ENCODE peak calls at places on chromosomes 6 and 20, in nine cellular contexts. T, N, X, K, P, E, I, S and C are unnamed samples.

GRCh38 chr20:38730167-38730988 is 6.1 kb downstream of the SLC32A1 start:
- DNase-seq in T (no peak), N (no peak), X (peak; percentile 25), K (no peak), P (no peak), E (no peak), I (peak; percentile 28), S (no peak), C (no peak)

GRCh38 chr6:4931530-4932505 is 72.0 kb downstream of the RPP40 start:
- DNase-seq in T (no peak), N (no peak), X (peak; percentile 73), K (no peak), P (no peak), E (no peak), I (peak; percentile 78), S (no peak), C (no peak)

GRCh38 chr20:62942456-62942855 is 4.5 kb downstream of the GID8 start:
- DNase-seq in T (no peak), N (no peak), X (no peak), K (no peak), P (no peak), E (no peak), I (no peak), S (no peak), C (no peak)

GRCh38 chr6:45483501-45483900 is 105.8 kb upstream of the SUPT3H start:
- DNase-seq in T (no peak), N (no peak), X (no peak), K (no peak), P (no peak), E (no peak), I (no peak), S (no peak), C (no peak)

GRCh38 chr6:138250513-138251247 is 32.4 kb upstream of the PBOV1 start:
- DNase-seq in T (peak; percentile 85), N (no peak), X (no peak), K (no peak), P (peak; percentile 59), E (peak; percentile 77), I (no peak), S (no peak), C (peak; percentile 22)

GRCh38 chr6:53761036-53761435 is 33.8 kb upstream of the LRRC1 start:
- DNase-seq in T (no peak), N (no peak), X (no peak), K (no peak), P (no peak), E (no peak), I (no peak), S (no peak), C (no peak)

GRCh38 chr20:33575302-33575701 is 85.4 kb downstream of the CBFA2T2 start:
- DNase-seq in T (no peak), N (no peak), X (no peak), K (no peak), P (no peak), E (no peak), I (no peak), S (no peak), C (no peak)

GRCh38 chr6:31493875-31494694 is 3.9 kb upstream of the MICB start:
- DNase-seq in T (peak; percentile 87), N (peak; percentile 82), X (peak; percentile 89), K (no peak), P (peak; percentile 77), E (peak; percentile 73), I (peak; percentile 93), S (peak; percentile 90), C (peak; percentile 93)

GRCh38 chr6:142671791-142672190 is 273.2 kb downstream of the HIVEP2 start:
- DNase-seq in T (no peak), N (no peak), X (no peak), K (no peak), P (no peak), E (no peak), I (no peak), S (no peak), C (no peak)

GRCh38 chr6:19465240-19465639 is 371.9 kb upstream of the ID4 start:
- DNase-seq in T (no peak), N (no peak), X (no peak), K (no peak), P (no peak), E (no peak), I (no peak), S (no peak), C (no peak)

GRCh38 chr6:136607204-136607931 is 57.1 kb upstream of the MAP7 start:
- DNase-seq in T (no peak), N (no peak), X (no peak), K (no peak), P (no peak), E (peak; percentile 31), I (no peak), S (no peak), C (no peak)

GRCh38 chr6:162119349-162119748 is 608.2 kb downstream of the PRKN start:
- DNase-seq in T (no peak), N (peak; percentile 59), X (peak; percentile 10), K (no peak), P (no peak), E (no peak), I (peak; percentile 8), S (no peak), C (no peak)

GRCh38 chr20:1995531-1996310 is 1.9 kb upstream of the PDYN start:
- DNase-seq in T (no peak), N (no peak), X (no peak), K (no peak), P (no peak), E (no peak), I (no peak), S (no peak), C (no peak)

GRCh38 chr20:63083831-63084562 is 77.2 kb upstream of the BHLHE23 start:
- DNase-seq in T (no peak), N (no peak), X (no peak), K (no peak), P (no peak), E (no peak), I (no peak), S (peak; percentile 70), C (no peak)

GRCh38 chr6:155248021-155249001 is 15.5 kb upstream of the CLDN20 start:
- DNase-seq in T (peak; percentile 42), N (peak; percentile 29), X (peak; percentile 42), K (no peak), P (no peak), E (peak; percentile 59), I (peak; percentile 83), S (no peak), C (peak; percentile 87)

GRCh38 chr6:140858381-140858971 is 1274.2 kb upstream of the GJE1 start:
- DNase-seq in T (no peak), N (no peak), X (no peak), K (no peak), P (no peak), E (no peak), I (no peak), S (no peak), C (no peak)

GRCh38 chr6:131250121-131250520 is 114.9 kb downstream of the AKAP7 start:
- DNase-seq in T (peak; percentile 58), N (peak; percentile 41), X (peak; percentile 78), K (no peak), P (no peak), E (peak; percentile 60), I (peak; percentile 77), S (peak; percentile 79), C (peak; percentile 72)

GRCh38 chr6:35146453-35146852 is 5.3 kb upstream of the TCP11 start:
- DNase-seq in T (peak; percentile 73), N (peak; percentile 30), X (peak; percentile 61), K (no peak), P (no peak), E (peak; percentile 46), I (peak; percentile 71), S (no peak), C (no peak)

GRCh38 chr20:58039569-58040092 is 188.8 kb downstream of the ANKRD60 start:
- DNase-seq in T (no peak), N (no peak), X (no peak), K (no peak), P (no peak), E (no peak), I (no peak), S (peak; percentile 77), C (peak; percentile 50)

GRCh38 chr20:3744037-3744436 is 11.6 kb downstream of the HSPA12B start:
- DNase-seq in T (no peak), N (no peak), X (no peak), K (no peak), P (no peak), E (no peak), I (no peak), S (no peak), C (no peak)

GRCh38 chr6:48542191-48542590 is 431.2 kb upstream of the PTCHD4 start:
- DNase-seq in T (no peak), N (no peak), X (no peak), K (no peak), P (no peak), E (no peak), I (no peak), S (no peak), C (no peak)

GRCh38 chr6:20919677-20920385 is 385.6 kb downstream of the CDKAL1 start:
- DNase-seq in T (no peak), N (no peak), X (no peak), K (no peak), P (no peak), E (no peak), I (no peak), S (no peak), C (no peak)

GRCh38 chr20:41329435-41330342 is 10.9 kb upstream of the LPIN3 start:
- DNase-seq in T (peak; percentile 42), N (peak; percentile 40), X (peak; percentile 64), K (no peak), P (no peak), E (peak; percentile 33), I (no peak), S (no peak), C (peak; percentile 81)
- TF ChIP-seq POLR2AphosphoS5 in T (peak; percentile 90), N (no peak), X (peak; percentile 55), K (no peak), P (peak; percentile 85), E (peak; percentile 85), I (no peak), S (peak; percentile 73), C (peak; percentile 83)

DNA sequence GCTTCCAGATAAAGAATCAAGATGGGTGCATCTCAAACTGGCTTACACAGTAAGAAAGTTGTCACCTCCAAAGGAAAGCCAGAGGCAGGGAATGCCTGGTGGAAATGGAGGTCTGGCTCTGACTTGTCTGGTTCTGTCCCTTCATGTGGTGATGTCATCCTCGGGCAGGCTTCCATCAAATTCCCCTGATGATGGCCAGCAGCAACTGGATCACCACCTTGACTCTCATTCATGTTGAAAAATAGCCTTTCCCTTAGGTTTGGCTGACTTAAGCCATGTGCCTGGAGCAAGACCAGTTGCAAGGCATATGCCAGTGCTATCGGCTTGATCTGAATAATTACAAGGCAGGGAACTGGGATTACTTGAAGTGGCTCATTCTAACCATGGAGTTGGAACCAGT is 28.8 kb downstream of the IMPG1 start:
- DNase-seq in T (no peak), N (no peak), X (no peak), K (no peak), P (no peak), E (no peak), I (no peak), S (no peak), C (no peak)
- TF ChIP-seq POLR2AphosphoS5 in T (no peak), N (no peak), X (no peak), K (no peak), P (no peak), E (no peak), I (no peak), S (no peak), C (no peak)

GRCh38 chr20:50192364-50193168 is 1.9 kb downstream of the CEBPB start:
- DNase-seq in T (peak; percentile 78), N (peak; percentile 94), X (peak; percentile 85), K (no peak), P (peak; percentile 90), E (peak; percentile 90), I (peak; percentile 88), S (peak; percentile 94), C (peak; percentile 83)
- TF ChIP-seq POLR2AphosphoS5 in T (peak; percentile 90), N (peak; percentile 49), X (peak; percentile 74), K (no peak), P (peak; percentile 89), E (peak; percentile 91), I (no peak), S (peak; percentile 89), C (peak; percentile 63)

GRCh38 chr6:7171119-7171518 is 63.4 kb downstream of the RREB1 start:
- DNase-seq in T (peak; percentile 62), N (no peak), X (peak; percentile 77), K (no peak), P (no peak), E (no peak), I (no peak), S (no peak), C (no peak)
- TF ChIP-seq POLR2AphosphoS5 in T (peak; percentile 60), N (peak; percentile 32), X (peak; percentile 53), K (no peak), P (no peak), E (no peak), I (no peak), S (no peak), C (no peak)